ENCODE peak calls at places on chromosomes 12 and 14, in seven cellular contexts. C is NB4, N is coronary artery, F is right lobe of liver, P is fibroblast of lung, R is A549, U is brain microvascular endothelial cell. Y is an unnamed sample.

GRCh38 chr12:107515446-107515958 is 170.1 kb upstream of the PWP1 start:
- DNase-seq in C (peak), N (peak), F (no peak), P (peak), R (peak), U (peak), Y (no peak)

GRCh38 chr14:92491782-92492181 is 21.8 kb upstream of the RIN3 start:
- DNase-seq in C (no peak), N (no peak), F (no peak), P (no peak), R (no peak), U (no peak), Y (peak)

GRCh38 chr12:86230516-86231146 is 25.6 kb downstream of the MGAT4C start:
- DNase-seq in C (no peak), N (no peak), F (no peak), P (peak), R (peak), U (peak), Y (no peak)

GRCh38 chr12:108638141-108638823 is 4.6 kb upstream of the SELPLG start:
- DNase-seq in C (peak), N (peak), F (no peak), P (no peak), R (no peak), U (no peak), Y (peak)

GRCh38 chr12:12718853-12719252 is 1.7 kb downstream of the CDKN1B start:
- DNase-seq in C (peak), N (no peak), F (no peak), P (peak), R (peak), U (no peak), Y (no peak)

GRCh38 chr14:92589213-92589852 is 75.8 kb downstream of the RIN3 start:
- DNase-seq in C (peak), N (peak), F (no peak), P (peak), R (peak), U (no peak), Y (no peak)

GRCh38 chr14:39229222-39229543 is 4.5 kb upstream of the MIA2 start:
- DNase-seq in C (no peak), N (no peak), F (no peak), P (no peak), R (no peak), U (no peak), Y (no peak)

GRCh38 chr12:33314223-33314622 is 125.4 kb downstream of the SYT10 start:
- DNase-seq in C (no peak), N (no peak), F (no peak), P (no peak), R (no peak), U (no peak), Y (no peak)

GRCh38 chr14:59771577-59771976 is 99.0 kb downstream of the RTN1 start:
- DNase-seq in C (no peak), N (no peak), F (no peak), P (peak), R (no peak), U (peak), Y (no peak)

GRCh38 chr12:91926810-91927209 is 218.8 kb downstream of the BTG1 start:
- DNase-seq in C (no peak), N (no peak), F (no peak), P (peak), R (peak), U (no peak), Y (no peak)

GRCh38 chr14:63224196-63224595 is 20.0 kb downstream of the RHOJ start:
- DNase-seq in C (no peak), N (no peak), F (no peak), P (peak), R (no peak), U (no peak), Y (no peak)

GRCh38 chr12:69685810-69686209 is 13.3 kb downstream of the BEST3 start:
- DNase-seq in C (no peak), N (no peak), F (no peak), P (peak), R (peak), U (peak), Y (no peak)

GRCh38 chr14:99055816-99056215 is 216.2 kb downstream of the BCL11B start:
- DNase-seq in C (no peak), N (peak), F (no peak), P (no peak), R (no peak), U (no peak), Y (no peak)

DNA sequence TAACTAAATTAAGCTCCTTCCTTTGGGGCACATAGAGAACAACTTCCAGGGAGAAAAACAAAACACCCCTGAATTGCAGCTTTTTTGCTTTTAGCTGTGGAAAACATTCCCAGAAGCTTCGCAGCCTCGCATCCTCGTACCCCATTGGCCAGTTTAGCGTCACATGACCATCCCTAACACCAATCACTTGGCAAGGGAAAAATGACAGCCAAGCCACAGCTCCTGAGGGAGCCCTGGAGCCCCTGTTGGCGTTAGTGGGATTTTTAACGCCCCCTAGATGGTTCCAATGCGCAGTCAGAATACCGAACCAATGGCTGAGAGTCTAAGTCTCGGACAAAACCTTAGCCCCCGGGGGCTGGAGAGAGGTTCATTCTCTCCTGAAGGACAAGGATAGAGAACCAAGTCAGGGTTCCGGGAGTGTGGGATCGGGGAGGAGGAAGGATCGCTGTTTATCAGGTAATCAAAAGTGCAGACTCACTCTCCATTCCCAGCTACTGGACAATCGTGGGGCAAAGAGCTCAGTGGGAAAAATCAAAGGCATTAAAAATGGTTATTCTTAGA is 135.6 kb upstream of the HIF1A start:
- DNase-seq in C (no peak), N (no peak), F (peak), P (no peak), R (peak), U (no peak), Y (no peak)
- TF ChIP-seq CTCF in C (no peak), N (no peak), F (no peak), P (no peak), R (peak), U (no peak), Y (no peak)

DNA sequence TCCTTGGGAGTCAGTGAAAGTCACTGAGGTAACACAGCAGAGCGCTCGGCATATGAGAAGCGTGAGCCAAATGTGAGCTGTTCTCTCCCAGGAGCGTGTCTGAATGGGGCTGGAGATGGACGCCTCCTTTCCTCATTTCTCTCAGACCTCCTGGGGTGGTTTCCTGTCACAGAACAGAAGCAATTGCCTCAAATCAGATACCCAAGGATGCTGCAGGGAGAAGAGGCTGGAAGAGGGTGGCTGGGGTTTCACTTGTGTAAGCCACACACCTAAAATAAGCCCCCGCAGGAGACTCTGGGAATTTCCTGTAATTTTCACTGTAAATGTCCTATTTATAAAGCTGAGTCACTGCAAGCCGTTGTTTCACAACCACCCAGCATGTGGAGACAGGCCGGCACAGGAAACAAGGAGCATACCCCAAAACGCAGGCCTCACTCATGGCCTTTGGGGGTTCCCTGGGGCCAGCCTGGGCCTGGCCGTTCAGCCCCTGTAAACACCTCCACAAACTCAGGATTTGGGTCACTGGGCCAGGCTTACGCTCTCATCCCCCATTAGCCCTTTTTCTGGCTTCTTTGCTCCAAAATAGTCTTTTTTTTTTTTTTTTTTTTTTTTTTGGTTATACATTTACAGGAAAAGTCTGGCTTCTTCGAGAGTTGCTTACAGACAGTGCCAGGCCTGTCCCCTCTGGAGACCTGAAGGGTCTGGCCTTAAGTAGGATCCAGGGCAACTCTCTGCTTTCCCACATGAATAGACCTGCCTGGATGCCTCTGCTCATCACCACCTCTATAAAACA is 55.3 kb downstream of the VCPKMT start:
- DNase-seq in C (peak), N (peak), F (peak), P (peak), R (peak), U (peak), Y (no peak)
- TF ChIP-seq CTCF in C (no peak), N (no peak), F (no peak), P (peak), R (no peak), U (peak), Y (no peak)

GRCh38 chr12:111069886-111070285 is 149.5 kb upstream of the MYL2 start:
- DNase-seq in C (no peak), N (no peak), F (no peak), P (no peak), R (no peak), U (no peak), Y (no peak)

GRCh38 chr12:111074965-111075364 is 154.6 kb upstream of the MYL2 start:
- DNase-seq in C (no peak), N (no peak), F (no peak), P (no peak), R (no peak), U (no peak), Y (no peak)

GRCh38 chr12:111074559-111074958 is 154.2 kb upstream of the MYL2 start:
- DNase-seq in C (no peak), N (no peak), F (peak), P (no peak), R (no peak), U (no peak), Y (no peak)

GRCh38 chr12:111076199-111076598 is 155.8 kb upstream of the MYL2 start:
- DNase-seq in C (no peak), N (no peak), F (no peak), P (no peak), R (no peak), U (no peak), Y (no peak)

GRCh38 chr12:111072299-111072698 is 151.9 kb upstream of the MYL2 start:
- DNase-seq in C (no peak), N (no peak), F (no peak), P (no peak), R (no peak), U (no peak), Y (no peak)
- TF ChIP-seq CTCF in C (no peak), N (no peak), F (no peak), P (no peak), R (no peak), U (no peak), Y (no peak)

DNA sequence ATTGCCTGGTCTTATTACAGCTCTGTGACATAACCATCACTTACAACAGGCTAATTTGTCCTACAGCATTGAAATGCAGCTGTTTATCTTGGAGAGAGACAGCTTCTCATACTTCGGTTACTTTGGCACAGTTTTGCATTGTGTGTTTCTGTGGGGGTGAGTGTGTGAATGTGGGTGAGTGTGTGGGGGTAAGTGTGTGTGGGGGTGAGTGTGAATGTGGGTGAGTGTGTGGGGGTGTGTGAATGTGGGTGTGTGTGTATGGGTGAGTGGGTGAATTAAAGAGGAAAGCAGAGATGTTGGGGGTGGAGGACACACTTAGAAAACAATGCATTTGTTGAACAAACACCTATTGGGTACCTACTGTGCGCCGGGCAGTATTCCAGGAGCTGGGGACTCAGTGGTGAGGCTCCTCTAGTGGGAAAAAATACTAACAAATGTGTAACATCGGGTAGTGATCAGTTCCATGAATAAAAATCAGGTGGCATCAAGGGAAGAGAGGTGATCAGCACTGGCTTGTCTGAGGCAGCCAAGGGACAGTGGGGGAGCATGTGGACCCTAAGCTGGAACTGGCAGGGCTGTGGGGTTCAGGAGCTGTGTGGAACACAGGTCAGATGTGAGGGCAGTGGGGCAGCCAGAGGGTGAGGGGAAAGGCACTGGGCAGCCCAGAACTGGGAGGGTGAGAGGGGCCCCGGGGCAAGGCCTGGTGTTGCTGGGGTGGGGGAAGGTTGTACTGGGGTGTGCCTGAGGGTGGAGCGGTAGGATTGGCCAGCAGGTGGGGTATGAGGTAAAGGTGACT is 44.1 kb upstream of the AMN start:
- DNase-seq in C (no peak), N (no peak), F (no peak), P (no peak), R (peak), U (no peak), Y (no peak)
- TF ChIP-seq CTCF in C (no peak), N (no peak), F (peak), P (no peak), R (no peak), U (no peak), Y (no peak)

DNA sequence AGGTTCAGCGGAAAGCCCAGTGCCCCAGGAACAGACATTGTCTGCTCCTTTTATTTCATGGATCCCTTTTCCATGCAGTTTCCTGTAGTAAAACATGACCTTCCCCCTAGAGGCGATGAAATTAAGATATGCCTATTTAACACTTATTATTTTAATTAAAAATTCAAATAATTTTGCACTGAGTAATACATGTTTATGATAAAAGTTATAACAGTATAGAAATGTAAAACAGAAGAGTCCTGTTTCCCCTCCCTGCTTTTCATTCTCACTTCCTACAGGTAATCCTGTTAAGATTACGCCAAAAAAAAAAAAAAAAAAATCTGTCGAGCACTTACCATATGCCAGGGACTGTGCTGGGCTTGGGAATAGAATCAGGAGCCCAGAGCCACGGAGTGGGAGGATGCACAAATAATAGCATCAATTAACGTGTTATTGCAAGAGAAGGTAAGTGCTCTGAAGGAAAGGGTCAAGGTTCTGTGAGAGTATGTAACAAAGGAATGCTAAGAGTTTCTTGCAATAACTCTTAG is 830 bp upstream of the LPCAT3 start:
- DNase-seq in C (no peak), N (no peak), F (no peak), P (no peak), R (no peak), U (no peak), Y (no peak)
- TF ChIP-seq CTCF in C (no peak), N (no peak), F (peak), P (no peak), R (no peak), U (no peak), Y (no peak)

GRCh38 chr12:64696065-64696741 is 63.0 kb downstream of the GNS start:
- DNase-seq in C (peak), N (no peak), F (no peak), P (peak), R (peak), U (no peak), Y (no peak)
- TF ChIP-seq CTCF in C (no peak), N (no peak), F (peak), P (peak), R (peak), U (peak), Y (peak)

GRCh38 chr14:24952851-24953666 is 96.9 kb downstream of the STXBP6 start:
- DNase-seq in C (no peak), N (no peak), F (no peak), P (no peak), R (peak), U (no peak), Y (no peak)
- TF ChIP-seq CTCF in C (peak), N (no peak), F (no peak), P (no peak), R (no peak), U (peak), Y (no peak)

DNA sequence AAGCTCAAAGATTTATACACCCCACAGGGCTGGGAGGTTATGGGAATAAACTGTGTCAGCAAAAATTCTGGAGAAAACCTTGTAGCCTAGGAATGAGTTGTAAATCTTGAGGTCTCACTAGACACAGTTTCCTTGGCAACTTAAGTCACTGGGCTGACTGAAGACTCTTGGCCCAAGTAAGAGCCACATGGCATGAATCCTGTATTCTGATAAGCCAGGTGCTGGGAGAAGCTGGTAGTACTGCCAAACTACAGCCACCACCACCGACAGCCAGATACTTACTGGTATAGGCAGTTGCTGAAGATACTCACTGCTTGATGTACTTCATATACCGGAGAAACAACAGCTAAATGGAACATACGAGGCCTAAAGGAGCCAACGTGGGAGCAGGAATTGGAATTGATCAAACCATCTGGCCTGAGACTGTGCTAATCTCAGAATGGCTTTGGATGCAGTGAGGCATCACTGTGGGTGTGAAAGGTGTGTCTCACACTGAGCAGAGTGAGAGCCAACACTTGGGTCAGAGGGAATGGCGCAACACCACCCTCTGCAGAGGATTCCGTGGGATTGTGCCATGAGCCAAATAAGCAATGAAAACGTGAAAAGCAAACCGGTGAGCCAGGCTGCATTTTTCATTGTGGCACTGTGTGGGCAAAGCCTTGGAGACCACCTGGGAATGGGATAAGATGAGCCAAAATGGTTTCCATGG is 102.9 kb upstream of the TMCC3 start:
- DNase-seq in C (peak), N (no peak), F (peak), P (peak), R (no peak), U (no peak), Y (no peak)
- TF ChIP-seq CTCF in C (no peak), N (no peak), F (no peak), P (no peak), R (no peak), U (no peak), Y (no peak)

GRCh38 chr12:120181991-120182631 is 12.4 kb downstream of the GCN1 start:
- DNase-seq in C (no peak), N (no peak), F (no peak), P (peak), R (no peak), U (peak), Y (no peak)
- TF ChIP-seq CTCF in C (no peak), N (no peak), F (no peak), P (no peak), R (no peak), U (peak), Y (no peak)

Y was measured in vagina.